ENCODE peak calls at places on chromosomes 6 and 20, in eight cellular contexts. One of them, this sample, is unnamed.

GRCh38 chr20:34732523-34732922 is 28.4 kb downstream of the TP53INP2 start:
- DNase-seq in GM12865: no peak
- DNase-seq in brain microvascular endothelial cell: no peak
- DNase-seq in psoas muscle: no peak
- DNase-seq in colonic mucosa: no peak
- DNase-seq in cardiac fibroblast: no peak
- DNase-seq in neural crest cell: no peak
- DNase-seq in WTC11: no peak
- DNase-seq in this sample: no peak

GRCh38 chr6:145895802-145896201 is 68.4 kb downstream of the SHPRH start:
- DNase-seq in GM12865: no peak
- DNase-seq in brain microvascular endothelial cell: no peak
- DNase-seq in psoas muscle: no peak
- DNase-seq in colonic mucosa: no peak
- DNase-seq in cardiac fibroblast: peak
- DNase-seq in neural crest cell: no peak
- DNase-seq in WTC11: no peak
- DNase-seq in this sample: no peak

GRCh38 chr20:60559462-60559861 is 601.2 kb downstream of the CDH26 start:
- DNase-seq in GM12865: no peak
- DNase-seq in brain microvascular endothelial cell: no peak
- DNase-seq in psoas muscle: no peak
- DNase-seq in colonic mucosa: no peak
- DNase-seq in cardiac fibroblast: no peak
- DNase-seq in neural crest cell: no peak
- DNase-seq in WTC11: peak
- DNase-seq in this sample: no peak

GRCh38 chr6:30684386-30685156 is 1.9 kb downstream of the PPP1R18 start:
- DNase-seq in GM12865: peak
- DNase-seq in brain microvascular endothelial cell: no peak
- DNase-seq in psoas muscle: peak
- DNase-seq in colonic mucosa: peak
- DNase-seq in cardiac fibroblast: peak
- DNase-seq in neural crest cell: no peak
- DNase-seq in WTC11: no peak
- DNase-seq in this sample: peak

GRCh38 chr6:99980741-99981140 is 13.3 kb downstream of the MCHR2 start:
- DNase-seq in GM12865: no peak
- DNase-seq in brain microvascular endothelial cell: no peak
- DNase-seq in psoas muscle: no peak
- DNase-seq in colonic mucosa: no peak
- DNase-seq in cardiac fibroblast: no peak
- DNase-seq in neural crest cell: no peak
- DNase-seq in WTC11: no peak
- DNase-seq in this sample: no peak

GRCh38 chr6:140485740-140486467 is 1111.5 kb upstream of the CITED2 start:
- DNase-seq in GM12865: peak
- DNase-seq in brain microvascular endothelial cell: peak
- DNase-seq in psoas muscle: peak
- DNase-seq in colonic mucosa: no peak
- DNase-seq in cardiac fibroblast: peak
- DNase-seq in neural crest cell: no peak
- DNase-seq in WTC11: no peak
- DNase-seq in this sample: peak

GRCh38 chr6:166905505-166906134 is 50.7 kb downstream of the RNASET2 start:
- DNase-seq in GM12865: no peak
- DNase-seq in brain microvascular endothelial cell: no peak
- DNase-seq in psoas muscle: no peak
- DNase-seq in colonic mucosa: no peak
- DNase-seq in cardiac fibroblast: no peak
- DNase-seq in neural crest cell: no peak
- DNase-seq in WTC11: no peak
- DNase-seq in this sample: no peak

GRCh38 chr6:124867126-124867525 is 95.1 kb upstream of the RNF217 start:
- DNase-seq in GM12865: no peak
- DNase-seq in brain microvascular endothelial cell: no peak
- DNase-seq in psoas muscle: no peak
- DNase-seq in colonic mucosa: no peak
- DNase-seq in cardiac fibroblast: no peak
- DNase-seq in neural crest cell: no peak
- DNase-seq in WTC11: no peak
- DNase-seq in this sample: no peak

GRCh38 chr6:364609-365540 is 26.7 kb upstream of the IRF4 start:
- DNase-seq in GM12865: peak
- DNase-seq in brain microvascular endothelial cell: no peak
- DNase-seq in psoas muscle: no peak
- DNase-seq in colonic mucosa: no peak
- DNase-seq in cardiac fibroblast: no peak
- DNase-seq in neural crest cell: no peak
- DNase-seq in WTC11: no peak
- DNase-seq in this sample: no peak

DNA sequence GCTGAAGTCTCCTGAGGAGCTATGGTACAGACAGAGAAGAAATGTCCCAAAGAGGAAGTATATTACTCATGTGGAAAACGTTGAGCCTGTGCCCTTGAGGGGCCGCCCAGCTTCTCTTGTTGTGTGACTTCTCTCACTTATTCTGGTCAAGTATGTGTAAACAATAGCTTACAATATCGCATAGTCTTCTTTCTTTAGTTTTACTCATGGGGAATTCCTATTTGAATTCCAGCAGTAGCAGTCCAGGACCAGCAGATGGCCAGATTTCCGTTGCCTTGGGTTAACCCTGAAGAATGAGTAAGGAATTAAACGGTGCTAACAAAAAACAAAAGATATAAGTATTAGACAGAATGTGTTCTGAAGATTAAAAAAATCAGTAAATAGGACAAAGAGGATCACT is 522.0 kb upstream of the GJE1 start:
- DNase-seq in GM12865: no peak
- DNase-seq in brain microvascular endothelial cell: peak
- DNase-seq in psoas muscle: no peak
- DNase-seq in colonic mucosa: no peak
- DNase-seq in cardiac fibroblast: peak
- DNase-seq in neural crest cell: no peak
- DNase-seq in WTC11: peak
- DNase-seq in this sample: no peak
- TF ChIP-seq CTCF in GM12865: no peak
- TF ChIP-seq CTCF in brain microvascular endothelial cell: peak
- TF ChIP-seq CTCF in psoas muscle: no peak
- TF ChIP-seq CTCF in colonic mucosa: no peak
- TF ChIP-seq CTCF in cardiac fibroblast: peak
- TF ChIP-seq CTCF in neural crest cell: peak
- TF ChIP-seq CTCF in WTC11: no peak
- TF ChIP-seq CTCF in this sample: no peak

DNA sequence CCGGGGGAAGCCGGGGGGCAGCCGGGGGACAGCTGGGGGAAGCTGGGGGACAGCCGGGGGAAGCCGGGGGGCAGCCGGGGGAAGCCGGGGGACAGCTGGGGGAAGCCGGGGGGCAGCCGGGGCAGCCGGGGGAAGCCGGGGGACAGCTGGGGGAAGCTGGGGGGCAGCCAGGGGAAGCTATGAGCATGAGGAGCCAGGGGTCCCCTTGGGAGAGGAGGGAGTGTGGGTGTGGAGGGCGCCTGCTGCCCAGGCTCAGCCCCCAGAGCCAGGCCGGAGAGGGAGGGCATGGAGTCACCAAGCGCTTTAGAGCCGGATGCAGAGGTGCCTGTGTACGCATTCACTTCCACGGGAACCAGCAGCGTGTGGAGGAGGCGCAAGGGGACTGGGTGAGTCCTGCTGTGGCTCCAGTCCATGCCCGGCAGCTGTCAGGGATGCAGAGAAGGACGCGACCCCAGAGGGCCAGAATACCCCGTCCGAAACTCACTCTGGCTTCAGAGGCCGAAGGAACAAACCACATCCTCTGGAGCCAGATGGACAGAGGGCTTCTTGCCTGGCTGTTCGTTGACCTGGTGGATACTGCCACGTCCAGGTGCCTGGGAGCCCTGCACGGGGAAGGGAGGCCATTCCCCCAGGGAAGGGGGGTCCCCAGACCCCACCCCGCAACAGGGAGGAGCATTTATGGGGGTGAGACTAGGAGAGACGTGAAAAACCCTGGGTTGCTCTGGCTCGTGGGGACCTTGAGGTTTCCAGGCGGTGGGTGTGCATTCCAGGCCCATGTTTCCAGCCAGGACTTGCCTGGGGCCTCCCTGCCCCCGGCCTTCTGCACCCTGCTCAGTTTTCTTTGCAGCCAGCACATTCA is 26.5 kb upstream of the DACT2 start:
- DNase-seq in GM12865: no peak
- DNase-seq in brain microvascular endothelial cell: no peak
- DNase-seq in psoas muscle: no peak
- DNase-seq in colonic mucosa: no peak
- DNase-seq in cardiac fibroblast: no peak
- DNase-seq in neural crest cell: no peak
- DNase-seq in WTC11: no peak
- DNase-seq in this sample: no peak
- TF ChIP-seq CTCF in GM12865: no peak
- TF ChIP-seq CTCF in brain microvascular endothelial cell: no peak
- TF ChIP-seq CTCF in psoas muscle: no peak
- TF ChIP-seq CTCF in colonic mucosa: no peak
- TF ChIP-seq CTCF in cardiac fibroblast: no peak
- TF ChIP-seq CTCF in neural crest cell: no peak
- TF ChIP-seq CTCF in WTC11: no peak
- TF ChIP-seq CTCF in this sample: no peak

GRCh38 chr6:158769228-158769627 is 49.9 kb downstream of the EZR start:
- DNase-seq in GM12865: no peak
- DNase-seq in brain microvascular endothelial cell: no peak
- DNase-seq in psoas muscle: no peak
- DNase-seq in colonic mucosa: no peak
- DNase-seq in cardiac fibroblast: no peak
- DNase-seq in neural crest cell: no peak
- DNase-seq in WTC11: no peak
- DNase-seq in this sample: no peak
- TF ChIP-seq CTCF in GM12865: no peak
- TF ChIP-seq CTCF in brain microvascular endothelial cell: no peak
- TF ChIP-seq CTCF in psoas muscle: no peak
- TF ChIP-seq CTCF in colonic mucosa: no peak
- TF ChIP-seq CTCF in cardiac fibroblast: no peak
- TF ChIP-seq CTCF in neural crest cell: no peak
- TF ChIP-seq CTCF in WTC11: no peak
- TF ChIP-seq CTCF in this sample: no peak

GRCh38 chr20:3752386-3752759 is 15.2 kb downstream of the ADISSP start:
- DNase-seq in GM12865: no peak
- DNase-seq in brain microvascular endothelial cell: no peak
- DNase-seq in psoas muscle: no peak
- DNase-seq in colonic mucosa: no peak
- DNase-seq in cardiac fibroblast: no peak
- DNase-seq in neural crest cell: no peak
- DNase-seq in WTC11: no peak
- DNase-seq in this sample: no peak

GRCh38 chr20:3751664-3752385 is 15.7 kb downstream of the ADISSP start:
- DNase-seq in GM12865: peak
- DNase-seq in brain microvascular endothelial cell: no peak
- DNase-seq in psoas muscle: peak
- DNase-seq in colonic mucosa: peak
- DNase-seq in cardiac fibroblast: peak
- DNase-seq in neural crest cell: no peak
- DNase-seq in WTC11: peak
- DNase-seq in this sample: peak

GRCh38 chr20:3753501-3754257 is 13.9 kb downstream of the ADISSP start:
- DNase-seq in GM12865: no peak
- DNase-seq in brain microvascular endothelial cell: no peak
- DNase-seq in psoas muscle: no peak
- DNase-seq in colonic mucosa: no peak
- DNase-seq in cardiac fibroblast: no peak
- DNase-seq in neural crest cell: no peak
- DNase-seq in WTC11: no peak
- DNase-seq in this sample: no peak

GRCh38 chr20:3754258-3754595 is 13.3 kb downstream of the ADISSP start:
- DNase-seq in GM12865: no peak
- DNase-seq in brain microvascular endothelial cell: no peak
- DNase-seq in psoas muscle: no peak
- DNase-seq in colonic mucosa: no peak
- DNase-seq in cardiac fibroblast: no peak
- DNase-seq in neural crest cell: no peak
- DNase-seq in WTC11: no peak
- DNase-seq in this sample: no peak

GRCh38 chr20:3753098-3753497 is 14.5 kb downstream of the ADISSP start:
- DNase-seq in GM12865: peak
- DNase-seq in brain microvascular endothelial cell: peak
- DNase-seq in psoas muscle: no peak
- DNase-seq in colonic mucosa: peak
- DNase-seq in cardiac fibroblast: peak
- DNase-seq in neural crest cell: peak
- DNase-seq in WTC11: peak
- DNase-seq in this sample: peak
- TF ChIP-seq CTCF in GM12865: peak
- TF ChIP-seq CTCF in brain microvascular endothelial cell: peak
- TF ChIP-seq CTCF in psoas muscle: peak
- TF ChIP-seq CTCF in colonic mucosa: peak
- TF ChIP-seq CTCF in cardiac fibroblast: peak
- TF ChIP-seq CTCF in neural crest cell: peak
- TF ChIP-seq CTCF in WTC11: peak
- TF ChIP-seq CTCF in this sample: peak

This sample was measured in activated CD8-positive, alpha-beta T cell treated with anti-CD3 and anti-CD28 coated beads for 36 hours.